ENCODE peak calls at places on chromosomes 1 and 21, in six cellular contexts. X is H1, T is K562, P is SK-N-SH, V is GM12878, R is HepG2. L is an unnamed sample.

GRCh38 chr1:97745912-97746311 is 174.9 kb downstream of the DPYD start:
- DNase-seq in X (no peak), T (no peak), P (no peak), V (no peak), R (no peak), L (no peak)

GRCh38 chr1:17168480-17168878 is 36.4 kb upstream of the PADI1 start:
- DNase-seq in X (no peak), T (no peak), P (no peak), V (no peak), R (no peak), L (no peak)

GRCh38 chr1:3581296-3581695 is 30.0 kb downstream of the MEGF6 start:
- DNase-seq in X (no peak), T (no peak), P (peak), V (no peak), R (no peak), L (no peak)

GRCh38 chr1:16116625-16117024 is 39.2 kb downstream of the EPHA2 start:
- DNase-seq in X (no peak), T (no peak), P (no peak), V (no peak), R (no peak), L (no peak)

GRCh38 chr1:65255088-65256050 is 54.0 kb upstream of the DNAJC6 start:
- DNase-seq in X (no peak), T (peak), P (peak), V (no peak), R (no peak), L (no peak)

GRCh38 chr1:60866884-60867648 is 215.3 kb upstream of the NFIA start:
- DNase-seq in X (no peak), T (no peak), P (no peak), V (no peak), R (no peak), L (no peak)

GRCh38 chr1:17919525-17920439 is 164.6 kb downstream of the ACTL8 start:
- DNase-seq in X (peak), T (peak), P (peak), V (no peak), R (no peak), L (no peak)

GRCh38 chr1:55854911-55855310 is 639.7 kb upstream of the USP24 start:
- DNase-seq in X (no peak), T (no peak), P (no peak), V (no peak), R (no peak), L (no peak)

GRCh38 chr1:90474158-90474557 is 242.9 kb downstream of the BARHL2 start:
- DNase-seq in X (no peak), T (no peak), P (no peak), V (no peak), R (no peak), L (no peak)

GRCh38 chr1:22832414-22832786 is 121.8 kb downstream of the EPHB2 start:
- DNase-seq in X (no peak), T (no peak), P (no peak), V (no peak), R (no peak), L (no peak)

GRCh38 chr1:20074725-20075171 is 4.8 kb downstream of the PLA2G5 start:
- DNase-seq in X (no peak), T (no peak), P (no peak), V (no peak), R (no peak), L (no peak)

GRCh38 chr1:154749078-154749760 is 120.9 kb downstream of the KCNN3 start:
- DNase-seq in X (no peak), T (peak), P (no peak), V (peak), R (no peak), L (peak)

GRCh38 chr21:18646114-18646513 is 242.5 kb upstream of the TMPRSS15 start:
- DNase-seq in X (no peak), T (no peak), P (no peak), V (no peak), R (no peak), L (no peak)

GRCh38 chr1:226738421-226738994 is 574 bp downstream of the ITPKB start:
- DNase-seq in X (no peak), T (no peak), P (peak), V (no peak), R (no peak), L (peak)

GRCh38 chr21:46334351-46335140 is 10.6 kb downstream of the PCNT start:
- DNase-seq in X (no peak), T (no peak), P (no peak), V (no peak), R (no peak), L (no peak)

GRCh38 chr1:210687582-210688279 is 359.0 kb downstream of the HHAT start:
- DNase-seq in X (no peak), T (no peak), P (no peak), V (no peak), R (no peak), L (no peak)

GRCh38 chr1:152461544-152461943 is 47.5 kb upstream of the CRNN start:
- DNase-seq in X (no peak), T (peak), P (peak), V (no peak), R (peak), L (peak)

GRCh38 chr1:167210966-167211674 is 9.6 kb upstream of the POU2F1 start:
- DNase-seq in X (no peak), T (no peak), P (no peak), V (no peak), R (no peak), L (no peak)

GRCh38 chr1:179376223-179376622 is 10.5 kb downstream of the AXDND1 start:
- DNase-seq in X (no peak), T (no peak), P (no peak), V (no peak), R (no peak), L (no peak)

GRCh38 chr1:38213720-38214367 is 167.3 kb upstream of the POU3F1 start:
- DNase-seq in X (no peak), T (peak), P (peak), V (no peak), R (no peak), L (peak)

GRCh38 chr1:2543543-2544092 is 12.6 kb upstream of the TNFRSF14 start:
- DNase-seq in X (no peak), T (no peak), P (peak), V (no peak), R (no peak), L (peak)

GRCh38 chr1:107777664-107778047 is 187.3 kb downstream of the VAV3 start:
- DNase-seq in X (no peak), T (no peak), P (no peak), V (peak), R (no peak), L (no peak)

GRCh38 chr1:59763418-59763817 is 51.3 kb upstream of the HOOK1 start:
- DNase-seq in X (no peak), T (no peak), P (no peak), V (no peak), R (no peak), L (no peak)

GRCh38 chr1:8252266-8252951 is 65.5 kb upstream of the SLC45A1 start:
- DNase-seq in X (no peak), T (no peak), P (no peak), V (no peak), R (no peak), L (no peak)

GRCh38 chr21:31961027-31961426 is 88.2 kb downstream of the HUNK start:
- DNase-seq in X (no peak), T (no peak), P (no peak), V (no peak), R (no peak), L (no peak)

DNA sequence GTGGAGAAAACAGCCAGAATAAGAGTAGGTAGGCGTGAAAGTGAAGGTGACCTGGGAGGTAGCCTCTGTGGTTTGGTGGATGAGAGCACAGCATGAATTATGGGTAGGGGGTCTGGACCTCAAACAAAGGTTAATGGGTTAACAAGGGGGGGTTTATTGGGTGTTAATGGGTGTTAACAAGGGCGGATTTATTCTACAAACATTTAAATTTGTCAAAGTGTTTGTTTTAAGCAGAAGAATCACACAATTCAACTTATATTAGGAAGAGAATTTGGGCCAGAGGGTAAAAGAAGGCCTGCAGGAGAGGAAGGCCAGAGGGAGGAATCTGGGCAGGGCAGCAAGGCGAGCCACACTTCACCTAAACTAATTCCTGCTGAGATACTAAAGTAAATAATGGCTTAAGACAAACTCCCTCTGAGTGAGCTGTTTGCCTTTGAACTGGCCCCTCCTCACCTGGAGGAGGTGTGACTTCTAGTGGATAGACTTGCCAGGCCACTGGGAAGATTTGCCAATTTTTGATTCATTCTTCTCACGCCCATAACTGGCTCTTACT is 191.7 kb downstream of the GIPC2 start:
- DNase-seq in X (peak), T (no peak), P (no peak), V (no peak), R (no peak), L (no peak)
- TF ChIP-seq POLR2AphosphoS5 in X (no peak), T (no peak), P (no peak), V (no peak), R (no peak), L (no peak)

GRCh38 chr1:228937351-228937750 is 202.1 kb downstream of the RHOU start:
- DNase-seq in X (no peak), T (no peak), P (no peak), V (no peak), R (no peak), L (no peak)
- TF ChIP-seq GABPA in X (no peak), T (no peak), P (no peak), V (no peak), R (no peak), L (no peak)

DNA sequence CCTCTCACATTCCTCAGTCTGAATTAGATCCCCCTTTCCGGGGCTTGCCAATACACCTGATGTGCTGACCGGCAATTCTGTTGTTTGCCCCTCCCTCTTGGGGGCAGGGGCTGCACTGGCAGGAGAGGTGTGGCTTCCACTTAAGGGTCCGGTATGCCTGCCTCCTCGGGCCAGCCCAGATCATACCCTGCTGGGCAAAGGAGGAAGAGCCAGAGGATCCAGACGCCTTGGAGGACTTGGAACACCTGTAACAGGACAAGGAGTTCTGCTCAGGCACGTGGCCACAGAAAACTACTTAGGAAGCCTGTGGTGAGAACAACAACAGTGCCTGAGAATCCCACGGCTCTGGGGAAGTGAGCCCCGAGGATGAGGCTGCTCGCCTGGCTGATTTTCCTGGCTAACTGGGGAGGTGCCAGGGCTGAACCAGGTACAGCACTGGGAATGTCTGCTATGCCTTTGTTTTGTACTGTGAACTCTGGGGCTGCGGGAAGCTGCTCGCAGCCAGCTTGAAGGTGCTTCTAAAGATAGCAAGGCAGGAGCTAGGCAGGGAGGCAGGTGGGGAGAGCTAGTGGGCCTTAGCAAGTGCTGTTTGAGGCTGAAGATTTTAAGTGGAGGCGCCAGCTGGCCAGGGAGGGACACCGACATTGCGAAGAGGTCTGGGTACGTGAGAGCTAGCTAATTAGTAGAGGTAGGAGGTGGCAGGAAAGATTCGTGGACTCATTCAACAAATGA is at the start of gene SMPDL3B:
- DNase-seq in X (peak), T (peak), P (peak), V (no peak), R (no peak), L (no peak)
- TF ChIP-seq POLR2AphosphoS5 in X (peak), T (no peak), P (no peak), V (no peak), R (no peak), L (no peak)

GRCh38 chr1:229030642-229031390 is 240.1 kb upstream of the RAB4A start:
- DNase-seq in X (no peak), T (no peak), P (no peak), V (no peak), R (no peak), L (no peak)

GRCh38 chr1:229033480-229033879 is 237.4 kb upstream of the RAB4A start:
- DNase-seq in X (no peak), T (no peak), P (no peak), V (no peak), R (no peak), L (no peak)

GRCh38 chr1:229029644-229030235 is 241.2 kb upstream of the RAB4A start:
- DNase-seq in X (no peak), T (no peak), P (no peak), V (no peak), R (no peak), L (no peak)

GRCh38 chr1:229032455-229032854 is 238.5 kb upstream of the RAB4A start:
- DNase-seq in X (no peak), T (no peak), P (no peak), V (no peak), R (peak), L (no peak)

GRCh38 chr1:229031491-229032341 is 239.2 kb upstream of the RAB4A start:
- DNase-seq in X (no peak), T (no peak), P (no peak), V (no peak), R (peak), L (no peak)
- TF ChIP-seq GABPA in X (no peak), T (no peak), P (no peak), V (no peak), R (no peak), L (no peak)

GRCh38 chr1:67688526-67689219 is 3.7 kb downstream of the GADD45A start:
- DNase-seq in X (no peak), T (peak), P (no peak), V (no peak), R (no peak), L (no peak)
- TF ChIP-seq POLR2AphosphoS5 in X (peak), T (peak), P (peak), V (peak), R (no peak), L (peak)

GRCh38 chr1:15060104-15060503 is 93.4 kb upstream of the TMEM51 start:
- DNase-seq in X (no peak), T (no peak), P (no peak), V (no peak), R (no peak), L (no peak)
- TF ChIP-seq GABPA in X (no peak), T (no peak), P (no peak), V (no peak), R (no peak), L (no peak)

GRCh38 chr1:185935360-185935759 is 201.2 kb downstream of the HMCN1 start:
- DNase-seq in X (no peak), T (no peak), P (no peak), V (no peak), R (no peak), L (no peak)
- TF ChIP-seq POLR2AphosphoS5 in X (no peak), T (no peak), P (no peak), V (no peak), R (no peak), L (no peak)

GRCh38 chr1:53091841-53092645 is 30.0 kb downstream of the PODN start:
- DNase-seq in X (no peak), T (no peak), P (no peak), V (no peak), R (no peak), L (no peak)
- TF ChIP-seq GABPA in X (no peak), T (no peak), P (no peak), V (no peak), R (no peak), L (no peak)

GRCh38 chr1:114745351-114745750 is 12.4 kb downstream of the CSDE1 start:
- DNase-seq in X (no peak), T (no peak), P (no peak), V (no peak), R (no peak), L (no peak)

GRCh38 chr1:114749835-114750234 is 7.9 kb downstream of the CSDE1 start:
- DNase-seq in X (no peak), T (no peak), P (no peak), V (no peak), R (no peak), L (no peak)

GRCh38 chr1:114741963-114742746 is 15.6 kb downstream of the CSDE1 start:
- DNase-seq in X (no peak), T (no peak), P (no peak), V (no peak), R (no peak), L (no peak)

GRCh38 chr1:114750780-114751179 is 7.0 kb downstream of the CSDE1 start:
- DNase-seq in X (no peak), T (no peak), P (no peak), V (no peak), R (no peak), L (no peak)

DNA sequence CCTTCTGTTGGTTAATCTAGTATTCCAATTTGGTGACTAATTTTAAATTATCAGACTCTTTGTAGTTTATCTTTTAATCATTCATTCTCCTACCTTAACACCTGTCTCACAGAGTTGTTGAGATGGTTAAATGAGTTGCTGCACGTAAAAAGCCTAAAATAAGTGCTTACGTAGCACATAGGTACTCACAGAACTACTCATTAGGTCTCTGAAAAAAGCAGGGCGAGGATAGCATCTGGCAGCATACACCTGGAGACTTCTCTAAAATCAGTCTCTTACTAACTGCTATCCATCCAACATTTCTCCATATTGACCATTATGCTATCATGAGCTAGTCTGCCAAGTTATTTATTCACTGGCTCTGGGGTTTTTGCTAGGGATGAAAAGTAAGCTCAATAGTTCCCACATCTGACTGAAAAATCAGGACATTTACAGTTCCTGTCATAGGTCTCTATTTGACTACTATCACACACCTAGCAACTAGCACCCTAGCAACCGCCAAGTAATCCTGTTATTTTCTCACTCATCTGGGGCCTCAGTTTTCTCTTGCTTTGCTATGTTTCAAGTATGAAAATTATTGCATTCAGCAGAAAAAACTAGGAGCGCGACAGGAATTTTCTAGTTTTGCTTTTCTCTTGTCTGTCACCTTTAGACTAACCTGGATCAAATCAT is 11.2 kb downstream of the CSDE1 start:
- DNase-seq in X (no peak), T (no peak), P (no peak), V (no peak), R (no peak), L (no peak)
- TF ChIP-seq POLR2AphosphoS5 in X (no peak), T (no peak), P (no peak), V (peak), R (no peak), L (no peak)

DNA sequence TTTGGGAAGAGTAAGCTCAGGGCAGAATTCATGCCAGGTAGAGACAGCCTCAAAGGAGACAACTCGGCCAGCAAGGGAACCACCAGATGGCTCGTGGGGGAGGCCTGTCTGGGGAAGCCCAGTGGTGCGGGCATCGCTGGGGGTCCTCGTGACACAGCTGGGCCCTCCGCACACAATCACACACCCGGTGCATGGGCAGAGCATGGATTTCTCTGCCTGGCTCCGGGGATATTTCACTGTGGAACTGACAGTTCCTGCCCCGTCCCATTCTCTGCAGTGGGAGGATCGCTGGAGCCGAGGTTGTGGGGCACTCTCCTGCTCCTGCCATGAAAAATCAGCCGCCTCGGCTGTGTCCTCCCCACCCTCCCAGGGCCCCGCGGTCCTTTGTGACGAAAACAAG is 108.0 kb downstream of the CRYAA start:
- DNase-seq in X (no peak), T (no peak), P (no peak), V (no peak), R (no peak), L (no peak)
- TF ChIP-seq GABPA in X (no peak), T (no peak), P (no peak), V (no peak), R (no peak), L (no peak)

L was measured in HL-60.